ENCODE peak calls at places on chromosomes 16 and 17, in five cellular contexts. One of them, this sample, is unnamed.

GRCh38 chr17:55402374-55402773 is 19.3 kb downstream of the MMD start:
- DNase-seq in stimulated activated naive CD8-positive, alpha-beta T cell treated with anti-CD3 and anti-CD28 coated beads, Interleukin-15, Interleukin-2, amounts not matched to agents 100 U/mL and 50 U/mL, for 24 hours: no peak
- DNase-seq in HFFc6: no peak
- DNase-seq in upper lobe of right lung: no peak
- DNase-seq in NCI-H510A: no peak
- DNase-seq in this sample: no peak

GRCh38 chr17:46976626-46977270 is 2.3 kb downstream of the RPRML start:
- DNase-seq in stimulated activated naive CD8-positive, alpha-beta T cell treated with anti-CD3 and anti-CD28 coated beads, Interleukin-15, Interleukin-2, amounts not matched to agents 100 U/mL and 50 U/mL, for 24 hours: no peak
- DNase-seq in HFFc6: no peak
- DNase-seq in NCI-H510A: no peak
- DNase-seq in upper lobe of right lung: no peak
- DNase-seq in this sample: no peak

GRCh38 chr17:41048441-41048840 is 1.3 kb upstream of the KRTAP2-1 start:
- DNase-seq in stimulated activated naive CD8-positive, alpha-beta T cell treated with anti-CD3 and anti-CD28 coated beads, Interleukin-15, Interleukin-2, amounts not matched to agents 100 U/mL and 50 U/mL, for 24 hours: no peak
- DNase-seq in NCI-H510A: no peak
- DNase-seq in upper lobe of right lung: no peak
- DNase-seq in HFFc6: peak
- DNase-seq in this sample: no peak

GRCh38 chr17:39921323-39921722 is 2.9 kb upstream of the GSDMB start:
- DNase-seq in stimulated activated naive CD8-positive, alpha-beta T cell treated with anti-CD3 and anti-CD28 coated beads, Interleukin-15, Interleukin-2, amounts not matched to agents 100 U/mL and 50 U/mL, for 24 hours: peak
- DNase-seq in NCI-H510A: no peak
- DNase-seq in upper lobe of right lung: no peak
- DNase-seq in HFFc6: no peak
- DNase-seq in this sample: no peak

GRCh38 chr17:32253117-32253611 is 12.5 kb upstream of the RHBDL3 start:
- DNase-seq in NCI-H510A: peak
- DNase-seq in HFFc6: peak
- DNase-seq in stimulated activated naive CD8-positive, alpha-beta T cell treated with anti-CD3 and anti-CD28 coated beads, Interleukin-15, Interleukin-2, amounts not matched to agents 100 U/mL and 50 U/mL, for 24 hours: peak
- DNase-seq in upper lobe of right lung: peak
- DNase-seq in this sample: peak

GRCh38 chr16:71460246-71460645 is 1.8 kb downstream of the ZNF23 start:
- DNase-seq in HFFc6: peak
- DNase-seq in upper lobe of right lung: no peak
- DNase-seq in NCI-H510A: no peak
- DNase-seq in stimulated activated naive CD8-positive, alpha-beta T cell treated with anti-CD3 and anti-CD28 coated beads, Interleukin-15, Interleukin-2, amounts not matched to agents 100 U/mL and 50 U/mL, for 24 hours: no peak
- DNase-seq in this sample: no peak

GRCh38 chr17:55813944-55814343 is 63.1 kb downstream of the PCTP start:
- DNase-seq in NCI-H510A: no peak
- DNase-seq in HFFc6: no peak
- DNase-seq in stimulated activated naive CD8-positive, alpha-beta T cell treated with anti-CD3 and anti-CD28 coated beads, Interleukin-15, Interleukin-2, amounts not matched to agents 100 U/mL and 50 U/mL, for 24 hours: no peak
- DNase-seq in upper lobe of right lung: no peak
- DNase-seq in this sample: no peak

GRCh38 chr16:88301886-88302285 is 80.9 kb upstream of the ZNF469 start:
- DNase-seq in upper lobe of right lung: no peak
- DNase-seq in HFFc6: no peak
- DNase-seq in stimulated activated naive CD8-positive, alpha-beta T cell treated with anti-CD3 and anti-CD28 coated beads, Interleukin-15, Interleukin-2, amounts not matched to agents 100 U/mL and 50 U/mL, for 24 hours: no peak
- DNase-seq in NCI-H510A: no peak
- DNase-seq in this sample: no peak

GRCh38 chr16:19167710-19168172 is 299 bp upstream of the SYT17 start:
- DNase-seq in HFFc6: peak
- DNase-seq in stimulated activated naive CD8-positive, alpha-beta T cell treated with anti-CD3 and anti-CD28 coated beads, Interleukin-15, Interleukin-2, amounts not matched to agents 100 U/mL and 50 U/mL, for 24 hours: peak
- DNase-seq in upper lobe of right lung: peak
- DNase-seq in NCI-H510A: peak
- DNase-seq in this sample: no peak

GRCh38 chr17:48478224-48479013 is 48.4 kb upstream of the SKAP1 start:
- DNase-seq in stimulated activated naive CD8-positive, alpha-beta T cell treated with anti-CD3 and anti-CD28 coated beads, Interleukin-15, Interleukin-2, amounts not matched to agents 100 U/mL and 50 U/mL, for 24 hours: peak
- DNase-seq in HFFc6: no peak
- DNase-seq in upper lobe of right lung: no peak
- DNase-seq in NCI-H510A: no peak
- DNase-seq in this sample: no peak

GRCh38 chr16:65178151-65178550 is 56.3 kb upstream of the CDH11 start:
- DNase-seq in HFFc6: peak
- DNase-seq in NCI-H510A: no peak
- DNase-seq in upper lobe of right lung: no peak
- DNase-seq in stimulated activated naive CD8-positive, alpha-beta T cell treated with anti-CD3 and anti-CD28 coated beads, Interleukin-15, Interleukin-2, amounts not matched to agents 100 U/mL and 50 U/mL, for 24 hours: no peak
- DNase-seq in this sample: no peak

GRCh38 chr16:75095637-75096036 is 20.9 kb downstream of the LDHD start:
- DNase-seq in upper lobe of right lung: no peak
- DNase-seq in HFFc6: no peak
- DNase-seq in stimulated activated naive CD8-positive, alpha-beta T cell treated with anti-CD3 and anti-CD28 coated beads, Interleukin-15, Interleukin-2, amounts not matched to agents 100 U/mL and 50 U/mL, for 24 hours: no peak
- DNase-seq in NCI-H510A: no peak
- DNase-seq in this sample: no peak

GRCh38 chr16:59634951-59635350 is 900.8 kb upstream of the GOT2 start:
- DNase-seq in upper lobe of right lung: no peak
- DNase-seq in NCI-H510A: no peak
- DNase-seq in stimulated activated naive CD8-positive, alpha-beta T cell treated with anti-CD3 and anti-CD28 coated beads, Interleukin-15, Interleukin-2, amounts not matched to agents 100 U/mL and 50 U/mL, for 24 hours: no peak
- DNase-seq in HFFc6: peak
- DNase-seq in this sample: no peak

GRCh38 chr16:15942901-15943690 is 6.3 kb upstream of the ABCC1 start:
- DNase-seq in HFFc6: no peak
- DNase-seq in upper lobe of right lung: peak
- DNase-seq in stimulated activated naive CD8-positive, alpha-beta T cell treated with anti-CD3 and anti-CD28 coated beads, Interleukin-15, Interleukin-2, amounts not matched to agents 100 U/mL and 50 U/mL, for 24 hours: no peak
- DNase-seq in NCI-H510A: no peak
- DNase-seq in this sample: no peak

GRCh38 chr16:49621240-49622083 is 234.4 kb downstream of the ZNF423 start:
- DNase-seq in NCI-H510A: no peak
- DNase-seq in upper lobe of right lung: no peak
- DNase-seq in stimulated activated naive CD8-positive, alpha-beta T cell treated with anti-CD3 and anti-CD28 coated beads, Interleukin-15, Interleukin-2, amounts not matched to agents 100 U/mL and 50 U/mL, for 24 hours: no peak
- DNase-seq in HFFc6: no peak
- DNase-seq in this sample: no peak

GRCh38 chr16:24858219-24859041 is 12.7 kb downstream of the SLC5A11 start:
- DNase-seq in upper lobe of right lung: peak
- DNase-seq in NCI-H510A: no peak
- DNase-seq in stimulated activated naive CD8-positive, alpha-beta T cell treated with anti-CD3 and anti-CD28 coated beads, Interleukin-15, Interleukin-2, amounts not matched to agents 100 U/mL and 50 U/mL, for 24 hours: peak
- DNase-seq in HFFc6: peak
- DNase-seq in this sample: peak

GRCh38 chr16:85570213-85570734 is 42.8 kb upstream of the GSE1 start:
- DNase-seq in NCI-H510A: no peak
- DNase-seq in stimulated activated naive CD8-positive, alpha-beta T cell treated with anti-CD3 and anti-CD28 coated beads, Interleukin-15, Interleukin-2, amounts not matched to agents 100 U/mL and 50 U/mL, for 24 hours: peak
- DNase-seq in upper lobe of right lung: no peak
- DNase-seq in HFFc6: no peak
- DNase-seq in this sample: no peak

GRCh38 chr17:78164748-78165607 is 3.4 kb upstream of the SYNGR2 start:
- DNase-seq in upper lobe of right lung: no peak
- DNase-seq in NCI-H510A: no peak
- DNase-seq in HFFc6: no peak
- DNase-seq in stimulated activated naive CD8-positive, alpha-beta T cell treated with anti-CD3 and anti-CD28 coated beads, Interleukin-15, Interleukin-2, amounts not matched to agents 100 U/mL and 50 U/mL, for 24 hours: no peak
- DNase-seq in this sample: no peak

GRCh38 chr16:88543230-88543813 is 26.9 kb upstream of the ZC3H18 start:
- DNase-seq in upper lobe of right lung: no peak
- DNase-seq in HFFc6: no peak
- DNase-seq in NCI-H510A: no peak
- DNase-seq in stimulated activated naive CD8-positive, alpha-beta T cell treated with anti-CD3 and anti-CD28 coated beads, Interleukin-15, Interleukin-2, amounts not matched to agents 100 U/mL and 50 U/mL, for 24 hours: no peak
- DNase-seq in this sample: no peak

GRCh38 chr16:81657731-81658130 is 121.4 kb upstream of the PLCG2 start:
- DNase-seq in stimulated activated naive CD8-positive, alpha-beta T cell treated with anti-CD3 and anti-CD28 coated beads, Interleukin-15, Interleukin-2, amounts not matched to agents 100 U/mL and 50 U/mL, for 24 hours: no peak
- DNase-seq in NCI-H510A: no peak
- DNase-seq in HFFc6: no peak
- DNase-seq in upper lobe of right lung: no peak
- DNase-seq in this sample: no peak

GRCh38 chr17:4599505-4600281 is 15.4 kb downstream of the SMTNL2 start:
- DNase-seq in NCI-H510A: peak
- DNase-seq in stimulated activated naive CD8-positive, alpha-beta T cell treated with anti-CD3 and anti-CD28 coated beads, Interleukin-15, Interleukin-2, amounts not matched to agents 100 U/mL and 50 U/mL, for 24 hours: no peak
- DNase-seq in upper lobe of right lung: no peak
- DNase-seq in HFFc6: no peak
- DNase-seq in this sample: no peak

GRCh38 chr17:78058581-78058980 is 70.0 kb downstream of the TMC6 start:
- DNase-seq in NCI-H510A: no peak
- DNase-seq in stimulated activated naive CD8-positive, alpha-beta T cell treated with anti-CD3 and anti-CD28 coated beads, Interleukin-15, Interleukin-2, amounts not matched to agents 100 U/mL and 50 U/mL, for 24 hours: no peak
- DNase-seq in upper lobe of right lung: no peak
- DNase-seq in HFFc6: no peak
- DNase-seq in this sample: no peak

GRCh38 chr17:29168079-29168758 is 12.0 kb downstream of the MYO18A start:
- DNase-seq in upper lobe of right lung: no peak
- DNase-seq in stimulated activated naive CD8-positive, alpha-beta T cell treated with anti-CD3 and anti-CD28 coated beads, Interleukin-15, Interleukin-2, amounts not matched to agents 100 U/mL and 50 U/mL, for 24 hours: no peak
- DNase-seq in NCI-H510A: no peak
- DNase-seq in HFFc6: no peak
- DNase-seq in this sample: no peak

GRCh38 chr16:10126686-10127085 is 55.5 kb downstream of the GRIN2A start:
- DNase-seq in HFFc6: peak
- DNase-seq in upper lobe of right lung: no peak
- DNase-seq in stimulated activated naive CD8-positive, alpha-beta T cell treated with anti-CD3 and anti-CD28 coated beads, Interleukin-15, Interleukin-2, amounts not matched to agents 100 U/mL and 50 U/mL, for 24 hours: no peak
- DNase-seq in NCI-H510A: no peak
- DNase-seq in this sample: no peak

GRCh38 chr17:77498875-77499698 is 358.3 kb downstream of the SEC14L1 start:
- DNase-seq in HFFc6: no peak
- DNase-seq in upper lobe of right lung: peak
- DNase-seq in NCI-H510A: no peak
- DNase-seq in stimulated activated naive CD8-positive, alpha-beta T cell treated with anti-CD3 and anti-CD28 coated beads, Interleukin-15, Interleukin-2, amounts not matched to agents 100 U/mL and 50 U/mL, for 24 hours: no peak
- DNase-seq in this sample: no peak

GRCh38 chr17:77375917-77376651 is 235.3 kb downstream of the SEC14L1 start:
- DNase-seq in NCI-H510A: no peak
- DNase-seq in HFFc6: peak
- DNase-seq in upper lobe of right lung: no peak
- DNase-seq in stimulated activated naive CD8-positive, alpha-beta T cell treated with anti-CD3 and anti-CD28 coated beads, Interleukin-15, Interleukin-2, amounts not matched to agents 100 U/mL and 50 U/mL, for 24 hours: peak
- DNase-seq in this sample: peak

GRCh38 chr17:2712300-2713043 is 908 bp upstream of the CLUH start:
- DNase-seq in HFFc6: no peak
- DNase-seq in upper lobe of right lung: no peak
- DNase-seq in NCI-H510A: no peak
- DNase-seq in stimulated activated naive CD8-positive, alpha-beta T cell treated with anti-CD3 and anti-CD28 coated beads, Interleukin-15, Interleukin-2, amounts not matched to agents 100 U/mL and 50 U/mL, for 24 hours: no peak
- DNase-seq in this sample: no peak

GRCh38 chr17:73071387-73071999 is 21.0 kb downstream of the SLC39A11 start:
- DNase-seq in NCI-H510A: no peak
- DNase-seq in upper lobe of right lung: no peak
- DNase-seq in stimulated activated naive CD8-positive, alpha-beta T cell treated with anti-CD3 and anti-CD28 coated beads, Interleukin-15, Interleukin-2, amounts not matched to agents 100 U/mL and 50 U/mL, for 24 hours: no peak
- DNase-seq in HFFc6: no peak
- DNase-seq in this sample: no peak

GRCh38 chr17:1078831-1079561 is 82.1 kb downstream of the TIMM22 start:
- DNase-seq in NCI-H510A: peak
- DNase-seq in upper lobe of right lung: no peak
- DNase-seq in stimulated activated naive CD8-positive, alpha-beta T cell treated with anti-CD3 and anti-CD28 coated beads, Interleukin-15, Interleukin-2, amounts not matched to agents 100 U/mL and 50 U/mL, for 24 hours: no peak
- DNase-seq in HFFc6: no peak
- DNase-seq in this sample: no peak

GRCh38 chr17:29219378-29220047 is 27.1 kb upstream of the CRYBA1 start:
- DNase-seq in stimulated activated naive CD8-positive, alpha-beta T cell treated with anti-CD3 and anti-CD28 coated beads, Interleukin-15, Interleukin-2, amounts not matched to agents 100 U/mL and 50 U/mL, for 24 hours: peak
- DNase-seq in upper lobe of right lung: peak
- DNase-seq in NCI-H510A: peak
- DNase-seq in HFFc6: peak
- DNase-seq in this sample: peak

GRCh38 chr16:3718628-3719027 is 1.3 kb upstream of the TRAP1 start:
- DNase-seq in upper lobe of right lung: no peak
- DNase-seq in HFFc6: no peak
- DNase-seq in NCI-H510A: no peak
- DNase-seq in stimulated activated naive CD8-positive, alpha-beta T cell treated with anti-CD3 and anti-CD28 coated beads, Interleukin-15, Interleukin-2, amounts not matched to agents 100 U/mL and 50 U/mL, for 24 hours: no peak
- DNase-seq in this sample: no peak

GRCh38 chr16:10827691-10828341 is 9.2 kb upstream of the TVP23A start:
- DNase-seq in stimulated activated naive CD8-positive, alpha-beta T cell treated with anti-CD3 and anti-CD28 coated beads, Interleukin-15, Interleukin-2, amounts not matched to agents 100 U/mL and 50 U/mL, for 24 hours: no peak
- DNase-seq in NCI-H510A: no peak
- DNase-seq in HFFc6: peak
- DNase-seq in upper lobe of right lung: peak
- DNase-seq in this sample: no peak

This sample was measured in central memory CD8-positive, alpha-beta T cell.